ENCODE peak calls at places on chromosomes 2 and 18, in nine cellular contexts. M is neural crest cell, N is fibroblast of the aortic adventitia, W is IMR-90, J is choroid plexus epithelial cell, R is SK-N-SH, C is uterus, V is mesothelial cell of epicardium, I is AG10803. S is an unnamed sample.
A peak's percentile ranks its signal among the peaks of the same experiment; 100 is the strongest.

GRCh38 chr2:200336980-200337615 is 30.6 kb downstream of the SPATS2L start:
- DNase-seq in M (no peak), N (peak; percentile 49), W (no peak), J (peak; percentile 74), R (no peak), C (no peak), V (no peak), I (peak; percentile 54), S (no peak)

GRCh38 chr18:57095884-57096283 is 51.0 kb upstream of the BOD1L2 start:
- DNase-seq in M (no peak), N (peak; percentile 24), W (no peak), J (peak; percentile 37), R (no peak), C (no peak), V (no peak), I (no peak), S (no peak)

GRCh38 chr2:239463541-239464165 is 62.8 kb upstream of the HDAC4 start:
- DNase-seq in M (no peak), N (no peak), W (no peak), J (no peak), R (no peak), C (no peak), V (no peak), I (no peak), S (no peak)

GRCh38 chr2:64221935-64222334 is 77.7 kb upstream of the PELI1 start:
- DNase-seq in M (no peak), N (no peak), W (no peak), J (no peak), R (no peak), C (no peak), V (no peak), I (no peak), S (no peak)

GRCh38 chr2:203631068-203631757 is 75.2 kb upstream of the CD28 start:
- DNase-seq in M (no peak), N (no peak), W (no peak), J (peak; percentile 6), R (no peak), C (no peak), V (no peak), I (peak; percentile 81), S (no peak)

GRCh38 chr2:237688081-237688480 is 60.7 kb downstream of the LRRFIP1 start:
- DNase-seq in M (no peak), N (no peak), W (no peak), J (no peak), R (no peak), C (no peak), V (no peak), I (no peak), S (no peak)

GRCh38 chr2:70094978-70095832 is 7.9 kb downstream of the PCBP1 start:
- DNase-seq in M (no peak), N (peak; percentile 73), W (peak; percentile 67), J (no peak), R (no peak), C (peak; percentile 81), V (no peak), I (peak; percentile 80), S (no peak)

GRCh38 chr2:60100034-60100433 is 453.4 kb downstream of the BCL11A start:
- DNase-seq in M (no peak), N (no peak), W (no peak), J (no peak), R (no peak), C (no peak), V (no peak), I (no peak), S (no peak)

GRCh38 chr2:205188516-205189138 is 493.7 kb upstream of the NRP2 start:
- DNase-seq in M (no peak), N (peak; percentile 82), W (peak; percentile 82), J (peak; percentile 95), R (no peak), C (peak; percentile 80), V (no peak), I (peak; percentile 81), S (no peak)

GRCh38 chr2:194383404-194383803 is 1273.6 kb upstream of the SLC39A10 start:
- DNase-seq in M (no peak), N (no peak), W (no peak), J (peak; percentile 0), R (no peak), C (no peak), V (no peak), I (no peak), S (no peak)

GRCh38 chr2:196233033-196233807 is 61.8 kb upstream of the STK17B start:
- DNase-seq in M (no peak), N (peak; percentile 73), W (peak; percentile 85), J (peak; percentile 81), R (no peak), C (no peak), V (no peak), I (peak; percentile 89), S (no peak)

GRCh38 chr2:105746177-105747080 is 1.7 kb downstream of the NCK2 start:
- DNase-seq in M (no peak), N (no peak), W (no peak), J (no peak), R (peak; percentile 33), C (peak; percentile 39), V (peak; percentile 62), I (no peak), S (peak; percentile 50)

GRCh38 chr2:182650704-182651103 is 65.4 kb upstream of the DNAJC10 start:
- DNase-seq in M (no peak), N (peak; percentile 86), W (peak; percentile 76), J (peak; percentile 75), R (peak; percentile 16), C (no peak), V (no peak), I (peak; percentile 66), S (no peak)
- TF ChIP-seq CTCF in M (peak; percentile 75), N (peak; percentile 37), W (peak; percentile 62), J (peak; percentile 42), R (peak; percentile 68), C (peak; percentile 52), V (peak; percentile 74), I (peak; percentile 59), S (peak; percentile 59)

GRCh38 chr18:22183647-22184161 is 14.3 kb downstream of the GATA6 start:
- DNase-seq in M (no peak), N (peak; percentile 27), W (no peak), J (no peak), R (no peak), C (no peak), V (no peak), I (no peak), S (no peak)

GRCh38 chr18:22186484-22186971 is 17.1 kb downstream of the GATA6 start:
- DNase-seq in M (no peak), N (peak; percentile 61), W (no peak), J (no peak), R (no peak), C (no peak), V (no peak), I (no peak), S (no peak)

GRCh38 chr18:22182884-22183610 is 13.7 kb downstream of the GATA6 start:
- DNase-seq in M (no peak), N (peak; percentile 61), W (no peak), J (no peak), R (no peak), C (no peak), V (no peak), I (no peak), S (no peak)

GRCh38 chr18:22185723-22186386 is 16.5 kb downstream of the GATA6 start:
- DNase-seq in M (no peak), N (no peak), W (no peak), J (no peak), R (no peak), C (no peak), V (no peak), I (no peak), S (no peak)

GRCh38 chr18:22185298-22185697 is 15.9 kb downstream of the GATA6 start:
- DNase-seq in M (no peak), N (peak; percentile 52), W (no peak), J (no peak), R (no peak), C (no peak), V (no peak), I (no peak), S (no peak)
- TF ChIP-seq CTCF in M (no peak), N (peak; percentile 46), W (no peak), J (peak; percentile 29), R (no peak), C (peak; percentile 8), V (no peak), I (no peak), S (no peak)

GRCh38 chr2:232230557-232230956 is 148.0 kb upstream of the ALPP start:
- DNase-seq in M (peak; percentile 8), N (peak; percentile 4), W (peak; percentile 17), J (peak; percentile 35), R (no peak), C (no peak), V (no peak), I (no peak), S (no peak)
- TF ChIP-seq CTCF in M (peak; percentile 25), N (no peak), W (peak; percentile 18), J (peak; percentile 44), R (peak; percentile 26), C (no peak), V (no peak), I (peak; percentile 17), S (peak; percentile 51)

GRCh38 chr2:152047826-152048476 is 50.9 kb downstream of the CACNB4 start:
- DNase-seq in M (no peak), N (no peak), W (no peak), J (no peak), R (peak; percentile 21), C (no peak), V (no peak), I (no peak), S (no peak)
- TF ChIP-seq CTCF in M (peak; percentile 49), N (peak; percentile 19), W (no peak), J (peak; percentile 39), R (peak; percentile 52), C (no peak), V (no peak), I (peak; percentile 27), S (peak; percentile 30)

GRCh38 chr2:231394201-231395141 is 1.0 kb upstream of the B3GNT7 start:
- DNase-seq in M (no peak), N (no peak), W (no peak), J (no peak), R (peak; percentile 57), C (no peak), V (no peak), I (no peak), S (no peak)
- TF ChIP-seq CTCF in M (peak; percentile 42), N (no peak), W (no peak), J (peak; percentile 10), R (no peak), C (no peak), V (peak; percentile 26), I (peak; percentile 12), S (peak; percentile 49)

S was measured in progenitor cell of endocrine pancreas.